ENCODE peak calls at places on chromosomes 12 and 14, in six cellular contexts. One of them, this sample, is unnamed.

GRCh38 chr12:42570076-42570475 is 19.5 kb downstream of the PRICKLE1 start:
- DNase-seq in endothelial cell of umbilical vein: no peak
- DNase-seq in uterus: no peak
- DNase-seq in lower leg skin: no peak
- DNase-seq in A549: no peak
- DNase-seq in breast epithelium: no peak
- DNase-seq in this sample: peak

GRCh38 chr12:93851245-93851665 is 174.1 kb downstream of the CRADD start:
- DNase-seq in breast epithelium: no peak
- DNase-seq in uterus: no peak
- DNase-seq in lower leg skin: no peak
- DNase-seq in A549: no peak
- DNase-seq in endothelial cell of umbilical vein: no peak
- DNase-seq in this sample: no peak

GRCh38 chr14:89041245-89041585 is 216.8 kb downstream of the TTC8 start:
- DNase-seq in lower leg skin: no peak
- DNase-seq in endothelial cell of umbilical vein: no peak
- DNase-seq in A549: no peak
- DNase-seq in breast epithelium: peak
- DNase-seq in uterus: no peak
- DNase-seq in this sample: peak

GRCh38 chr12:132417741-132418140 is 72.2 kb upstream of the FBRSL1 start:
- DNase-seq in A549: no peak
- DNase-seq in uterus: no peak
- DNase-seq in endothelial cell of umbilical vein: no peak
- DNase-seq in lower leg skin: no peak
- DNase-seq in breast epithelium: no peak
- DNase-seq in this sample: no peak

GRCh38 chr12:105477873-105478272 is 147.4 kb downstream of the C12orf75 start:
- DNase-seq in endothelial cell of umbilical vein: peak
- DNase-seq in breast epithelium: no peak
- DNase-seq in A549: no peak
- DNase-seq in lower leg skin: no peak
- DNase-seq in uterus: peak
- DNase-seq in this sample: no peak

GRCh38 chr14:95524706-95525512 is 8.5 kb upstream of the SYNE3 start:
- DNase-seq in A549: no peak
- DNase-seq in breast epithelium: no peak
- DNase-seq in endothelial cell of umbilical vein: no peak
- DNase-seq in uterus: no peak
- DNase-seq in lower leg skin: peak
- DNase-seq in this sample: no peak

GRCh38 chr12:4037747-4038312 is 164.6 kb upstream of the PARP11 start:
- DNase-seq in breast epithelium: no peak
- DNase-seq in endothelial cell of umbilical vein: peak
- DNase-seq in A549: peak
- DNase-seq in lower leg skin: no peak
- DNase-seq in uterus: peak
- DNase-seq in this sample: peak

GRCh38 chr14:72692678-72693077 is 201.2 kb downstream of the DPF3 start:
- DNase-seq in uterus: no peak
- DNase-seq in lower leg skin: no peak
- DNase-seq in breast epithelium: no peak
- DNase-seq in A549: no peak
- DNase-seq in endothelial cell of umbilical vein: no peak
- DNase-seq in this sample: peak

GRCh38 chr12:112001555-112001954 is 11.4 kb downstream of the TMEM116 start:
- DNase-seq in endothelial cell of umbilical vein: peak
- DNase-seq in breast epithelium: no peak
- DNase-seq in A549: no peak
- DNase-seq in uterus: no peak
- DNase-seq in lower leg skin: no peak
- DNase-seq in this sample: no peak

GRCh38 chr14:33085799-33086198 is 147.1 kb downstream of the NPAS3 start:
- DNase-seq in endothelial cell of umbilical vein: no peak
- DNase-seq in breast epithelium: no peak
- DNase-seq in uterus: no peak
- DNase-seq in lower leg skin: no peak
- DNase-seq in A549: no peak
- DNase-seq in this sample: no peak

GRCh38 chr12:119006749-119007148 is 25.4 kb downstream of the SRRM4 start:
- DNase-seq in uterus: no peak
- DNase-seq in A549: no peak
- DNase-seq in breast epithelium: no peak
- DNase-seq in lower leg skin: no peak
- DNase-seq in endothelial cell of umbilical vein: no peak
- DNase-seq in this sample: no peak

GRCh38 chr14:55073856-55074255 is 22.4 kb downstream of the MAPK1IP1L start:
- DNase-seq in endothelial cell of umbilical vein: no peak
- DNase-seq in lower leg skin: no peak
- DNase-seq in uterus: no peak
- DNase-seq in A549: no peak
- DNase-seq in breast epithelium: no peak
- DNase-seq in this sample: no peak

GRCh38 chr14:74582910-74583581 is 29.0 kb downstream of the LTBP2 start:
- DNase-seq in A549: no peak
- DNase-seq in lower leg skin: no peak
- DNase-seq in endothelial cell of umbilical vein: peak
- DNase-seq in breast epithelium: no peak
- DNase-seq in uterus: no peak
- DNase-seq in this sample: peak

GRCh38 chr14:105647784-105648608 is 121.6 kb downstream of the TMEM121 start:
- DNase-seq in endothelial cell of umbilical vein: no peak
- DNase-seq in breast epithelium: no peak
- DNase-seq in uterus: no peak
- DNase-seq in lower leg skin: peak
- DNase-seq in A549: no peak
- DNase-seq in this sample: no peak

GRCh38 chr12:52924764-52925716 is 20.2 kb upstream of the KRT8 start:
- DNase-seq in breast epithelium: no peak
- DNase-seq in uterus: peak
- DNase-seq in lower leg skin: no peak
- DNase-seq in endothelial cell of umbilical vein: peak
- DNase-seq in A549: peak
- DNase-seq in this sample: peak

GRCh38 chr12:116689586-116689985 is 48.3 kb downstream of the SPRING1 start:
- DNase-seq in endothelial cell of umbilical vein: no peak
- DNase-seq in lower leg skin: peak
- DNase-seq in A549: no peak
- DNase-seq in uterus: no peak
- DNase-seq in breast epithelium: no peak
- DNase-seq in this sample: no peak

GRCh38 chr14:54354096-54354495 is 42.7 kb upstream of the CDKN3 start:
- DNase-seq in lower leg skin: no peak
- DNase-seq in endothelial cell of umbilical vein: no peak
- DNase-seq in breast epithelium: no peak
- DNase-seq in uterus: no peak
- DNase-seq in A549: no peak
- DNase-seq in this sample: no peak

GRCh38 chr12:116393859-116394650 is 116.6 kb upstream of the MED13L start:
- DNase-seq in endothelial cell of umbilical vein: no peak
- DNase-seq in lower leg skin: no peak
- DNase-seq in uterus: no peak
- DNase-seq in breast epithelium: no peak
- DNase-seq in A549: no peak
- DNase-seq in this sample: no peak

GRCh38 chr14:75672588-75673192 is 11.6 kb downstream of the TTLL5 start:
- DNase-seq in A549: no peak
- DNase-seq in endothelial cell of umbilical vein: no peak
- DNase-seq in breast epithelium: no peak
- DNase-seq in lower leg skin: no peak
- DNase-seq in uterus: no peak
- DNase-seq in this sample: no peak

GRCh38 chr12:97630875-97631274 is 168.3 kb downstream of the RMST start:
- DNase-seq in uterus: no peak
- DNase-seq in lower leg skin: no peak
- DNase-seq in breast epithelium: no peak
- DNase-seq in endothelial cell of umbilical vein: no peak
- DNase-seq in A549: no peak
- DNase-seq in this sample: no peak

GRCh38 chr12:122001379-122002209 is 20.1 kb upstream of the BCL7A start:
- DNase-seq in uterus: no peak
- DNase-seq in A549: no peak
- DNase-seq in breast epithelium: no peak
- DNase-seq in endothelial cell of umbilical vein: no peak
- DNase-seq in lower leg skin: no peak
- DNase-seq in this sample: no peak

GRCh38 chr12:1642513-1642912 is 13.5 kb downstream of the WNT5B start:
- DNase-seq in A549: no peak
- DNase-seq in breast epithelium: no peak
- DNase-seq in lower leg skin: no peak
- DNase-seq in endothelial cell of umbilical vein: no peak
- DNase-seq in uterus: no peak
- DNase-seq in this sample: no peak

GRCh38 chr12:124763594-124763979 is 100.1 kb downstream of the SCARB1 start:
- DNase-seq in uterus: no peak
- DNase-seq in A549: no peak
- DNase-seq in lower leg skin: no peak
- DNase-seq in endothelial cell of umbilical vein: no peak
- DNase-seq in breast epithelium: no peak
- DNase-seq in this sample: no peak

GRCh38 chr12:58917699-58918334 is 2.5 kb downstream of the LRIG3 start:
- DNase-seq in uterus: no peak
- DNase-seq in A549: no peak
- DNase-seq in endothelial cell of umbilical vein: peak
- DNase-seq in breast epithelium: no peak
- DNase-seq in lower leg skin: no peak
- DNase-seq in this sample: no peak

DNA sequence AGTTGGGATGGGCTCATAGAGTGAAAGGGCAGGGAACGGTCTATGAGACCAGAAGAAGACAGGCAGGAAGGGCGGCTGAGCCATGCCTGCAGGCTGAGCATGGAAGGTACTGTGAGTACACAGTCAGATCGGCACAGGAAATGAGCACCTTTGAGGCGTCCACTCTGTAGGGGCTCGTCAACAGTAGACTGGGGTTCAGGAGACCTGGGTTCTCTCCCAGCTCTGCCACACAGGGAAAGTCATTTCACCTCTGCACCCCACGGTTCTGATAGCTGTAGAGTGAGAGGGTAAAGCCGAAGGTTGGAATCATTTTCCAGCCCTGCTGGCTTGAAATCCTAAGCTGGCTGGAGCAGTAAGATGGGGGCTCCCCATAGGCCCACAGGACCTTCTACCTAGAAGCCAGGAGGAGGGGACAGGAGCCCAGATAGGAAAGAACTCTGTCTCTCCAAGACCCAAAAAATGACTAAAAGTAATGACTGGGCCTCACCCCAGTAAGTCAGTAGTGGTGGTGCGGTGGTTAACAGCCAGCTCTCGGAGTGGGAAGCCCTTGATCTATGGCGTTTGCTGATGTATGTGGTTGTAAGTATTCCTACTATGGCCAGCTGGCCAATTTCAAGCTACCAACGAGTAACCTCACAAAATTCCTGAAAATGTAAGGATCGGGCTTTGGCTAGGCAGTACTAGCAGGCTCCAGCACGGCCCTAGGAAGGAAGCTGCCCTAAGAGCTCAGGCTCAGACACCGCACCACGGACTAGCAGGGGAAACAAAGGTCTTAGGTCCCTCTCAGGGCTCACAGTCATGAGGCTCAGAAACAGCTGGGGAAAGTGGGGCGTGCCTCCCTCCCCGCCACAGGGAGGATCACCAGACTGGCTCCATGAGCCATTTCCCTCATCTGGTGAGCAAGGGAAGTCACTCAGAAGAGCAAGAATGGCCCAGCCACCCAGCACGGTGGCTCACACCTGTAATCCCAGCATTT is 10.3 kb upstream of the CD27 start:
- DNase-seq in endothelial cell of umbilical vein: no peak
- DNase-seq in A549: no peak
- DNase-seq in lower leg skin: peak
- DNase-seq in uterus: peak
- DNase-seq in breast epithelium: no peak
- DNase-seq in this sample: no peak
- TF ChIP-seq POLR2A in endothelial cell of umbilical vein: no peak
- TF ChIP-seq POLR2A in A549: no peak
- TF ChIP-seq POLR2A in lower leg skin: no peak
- TF ChIP-seq POLR2A in uterus: no peak
- TF ChIP-seq POLR2A in breast epithelium: no peak
- TF ChIP-seq POLR2A in this sample: no peak

GRCh38 chr12:64610092-64610659 is at the start of gene RASSF3:
- DNase-seq in lower leg skin: peak
- DNase-seq in A549: peak
- DNase-seq in breast epithelium: no peak
- DNase-seq in uterus: peak
- DNase-seq in endothelial cell of umbilical vein: peak
- DNase-seq in this sample: peak
- TF ChIP-seq POLR2A in lower leg skin: no peak
- TF ChIP-seq POLR2A in A549: peak
- TF ChIP-seq POLR2A in breast epithelium: no peak
- TF ChIP-seq POLR2A in uterus: peak
- TF ChIP-seq POLR2A in endothelial cell of umbilical vein: peak
- TF ChIP-seq POLR2A in this sample: peak

DNA sequence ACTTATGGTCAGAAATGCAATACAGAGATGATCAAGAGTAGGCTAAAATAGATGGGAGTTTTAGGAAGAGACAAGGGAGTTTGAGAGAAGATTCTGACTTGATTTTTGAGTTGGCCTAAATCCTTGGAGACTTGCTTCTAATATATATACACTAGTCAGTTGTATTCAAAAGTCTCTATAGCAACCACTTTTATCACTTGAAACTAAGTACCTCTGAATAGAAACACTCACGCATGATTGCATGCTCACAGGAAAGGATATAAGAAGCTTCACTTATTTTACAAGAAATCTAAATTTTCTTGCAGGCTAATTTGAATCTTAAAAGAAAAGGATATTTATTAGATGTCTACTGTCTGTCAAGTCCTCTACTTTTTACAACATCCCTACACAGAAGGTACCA is 316.8 kb downstream of the SNAPC1 start:
- DNase-seq in lower leg skin: no peak
- DNase-seq in breast epithelium: no peak
- DNase-seq in uterus: no peak
- DNase-seq in A549: no peak
- DNase-seq in endothelial cell of umbilical vein: no peak
- DNase-seq in this sample: no peak
- TF ChIP-seq POLR2A in lower leg skin: no peak
- TF ChIP-seq POLR2A in breast epithelium: no peak
- TF ChIP-seq POLR2A in uterus: no peak
- TF ChIP-seq POLR2A in A549: no peak
- TF ChIP-seq POLR2A in endothelial cell of umbilical vein: no peak
- TF ChIP-seq POLR2A in this sample: no peak

GRCh38 chr12:89793946-89794345 is 85.3 kb upstream of the ATP2B1 start:
- DNase-seq in breast epithelium: no peak
- DNase-seq in endothelial cell of umbilical vein: no peak
- DNase-seq in lower leg skin: no peak
- DNase-seq in uterus: no peak
- DNase-seq in A549: no peak
- DNase-seq in this sample: no peak

GRCh38 chr12:89796798-89797382 is 88.3 kb upstream of the ATP2B1 start:
- DNase-seq in breast epithelium: no peak
- DNase-seq in uterus: no peak
- DNase-seq in lower leg skin: no peak
- DNase-seq in endothelial cell of umbilical vein: no peak
- DNase-seq in A549: no peak
- DNase-seq in this sample: no peak

GRCh38 chr12:89799316-89799715 is 90.7 kb upstream of the ATP2B1 start:
- DNase-seq in uterus: no peak
- DNase-seq in endothelial cell of umbilical vein: no peak
- DNase-seq in breast epithelium: no peak
- DNase-seq in lower leg skin: no peak
- DNase-seq in A549: no peak
- DNase-seq in this sample: no peak

GRCh38 chr12:89800435-89800834 is 91.8 kb upstream of the ATP2B1 start:
- DNase-seq in lower leg skin: no peak
- DNase-seq in A549: no peak
- DNase-seq in uterus: no peak
- DNase-seq in breast epithelium: no peak
- DNase-seq in endothelial cell of umbilical vein: no peak
- DNase-seq in this sample: no peak

GRCh38 chr12:89797436-89797835 is 88.8 kb upstream of the ATP2B1 start:
- DNase-seq in breast epithelium: no peak
- DNase-seq in lower leg skin: no peak
- DNase-seq in endothelial cell of umbilical vein: no peak
- DNase-seq in A549: no peak
- DNase-seq in uterus: no peak
- DNase-seq in this sample: no peak
- TF ChIP-seq POLR2A in breast epithelium: no peak
- TF ChIP-seq POLR2A in lower leg skin: no peak
- TF ChIP-seq POLR2A in endothelial cell of umbilical vein: no peak
- TF ChIP-seq POLR2A in A549: no peak
- TF ChIP-seq POLR2A in uterus: no peak
- TF ChIP-seq POLR2A in this sample: no peak

This sample was measured in body of pancreas.